ENCODE peak calls at places on chromosomes 2 and 18, in eight cellular contexts. P is fibroblast of lung; Y is HCT116; C is upper lobe of right lung; B is effector memory CD4-positive, alpha-beta T cell; A is brain microvascular endothelial cell; G is dorsolateral prefrontal cortex; I is uterus. J is an unnamed sample.

GRCh38 chr18:39571511-39571910 is 2005.9 kb upstream of the CELF4 start:
- DNase-seq in P (peak), A (peak), Y (no peak), G (no peak), I (no peak), B (no peak), C (no peak), J (no peak)

GRCh38 chr2:241087420-241088268 is 14.4 kb downstream of the MTERF4 start:
- DNase-seq in Y (no peak), I (peak), C (no peak), G (no peak), B (no peak), P (no peak), A (no peak), J (no peak)

GRCh38 chr18:57210101-57210661 is 63.3 kb downstream of the BOD1L2 start:
- DNase-seq in Y (peak), I (peak), C (no peak), P (peak), B (no peak), A (peak), G (no peak), J (no peak)

GRCh38 chr2:66587216-66587615 is 152.3 kb downstream of the MEIS1 start:
- DNase-seq in I (no peak), A (no peak), C (no peak), G (no peak), B (no peak), P (peak), Y (no peak), J (peak)

GRCh38 chr2:42446503-42447271 is 47.1 kb downstream of the KCNG3 start:
- DNase-seq in P (peak), G (no peak), Y (no peak), A (no peak), C (no peak), I (no peak), B (no peak), J (no peak)

GRCh38 chr2:127058656-127059252 is 48.2 kb downstream of the BIN1 start:
- DNase-seq in B (no peak), G (no peak), Y (no peak), I (no peak), P (no peak), C (no peak), A (no peak), J (no peak)

GRCh38 chr2:56681659-56682396 is 498.0 kb downstream of the CCDC85A start:
- DNase-seq in C (no peak), G (no peak), Y (no peak), A (no peak), I (no peak), P (peak), B (no peak), J (no peak)

GRCh38 chr2:71721669-71722068 is 268.3 kb downstream of the DYSF start:
- DNase-seq in B (no peak), G (no peak), Y (no peak), A (no peak), P (no peak), C (no peak), I (no peak), J (no peak)

GRCh38 chr2:37781028-37781427 is 109.6 kb upstream of the CDC42EP3 start:
- DNase-seq in Y (no peak), I (no peak), A (peak), B (no peak), P (peak), C (no peak), G (no peak), J (no peak)

GRCh38 chr2:63792523-63792922 is 49.2 kb upstream of the UGP2 start:
- DNase-seq in A (peak), I (no peak), C (no peak), P (peak), B (no peak), G (no peak), Y (no peak), J (no peak)

GRCh38 chr2:96962567-96963203 is 23.7 kb downstream of the FAM178B start:
- DNase-seq in P (no peak), C (no peak), B (peak), A (no peak), Y (no peak), I (no peak), G (no peak), J (no peak)

GRCh38 chr2:170142502-170142901 is 35.4 kb upstream of the MYO3B start:
- DNase-seq in C (no peak), I (no peak), P (no peak), Y (no peak), G (no peak), B (no peak), A (no peak), J (no peak)

GRCh38 chr2:187748958-187749357 is 194.7 kb upstream of the TFPI start:
- DNase-seq in P (no peak), B (no peak), G (no peak), I (no peak), Y (no peak), C (no peak), A (no peak), J (no peak)

GRCh38 chr2:176710657-176711197 is 441.5 kb downstream of the MTX2 start:
- DNase-seq in I (peak), B (no peak), P (peak), Y (no peak), C (no peak), A (no peak), G (no peak), J (no peak)

GRCh38 chr2:21043744-21044532 is at the start of gene APOB:
- DNase-seq in I (no peak), G (no peak), A (no peak), B (no peak), Y (no peak), P (no peak), C (peak), J (no peak)

GRCh38 chr18:49755489-49755888 is 57.8 kb downstream of the ACAA2 start:
- DNase-seq in G (no peak), I (no peak), C (peak), Y (no peak), B (no peak), A (no peak), P (no peak), J (no peak)

GRCh38 chr2:23901966-23902942 is 24.7 kb downstream of the ATAD2B start:
- DNase-seq in I (no peak), P (peak), A (no peak), G (no peak), Y (no peak), C (no peak), B (no peak), J (no peak)

GRCh38 chr2:230202430-230203109 is 17.2 kb downstream of the SP110 start:
- DNase-seq in B (no peak), P (no peak), I (no peak), A (no peak), Y (no peak), C (no peak), G (no peak), J (no peak)

GRCh38 chr2:33030326-33030725 is 83.6 kb downstream of the LTBP1 start:
- DNase-seq in A (no peak), Y (no peak), B (no peak), G (no peak), P (peak), C (no peak), I (no peak), J (no peak)

GRCh38 chr2:171531836-171532450 is 9.7 kb downstream of the CYBRD1 start:
- DNase-seq in Y (no peak), A (no peak), B (no peak), C (no peak), G (no peak), P (peak), I (no peak), J (no peak)

GRCh38 chr2:230866704-230867561 is 2.2 kb downstream of the ITM2C start:
- DNase-seq in Y (no peak), P (peak), C (no peak), I (no peak), A (no peak), B (peak), G (no peak), J (peak)

GRCh38 chr2:227127236-227127635 is 36.8 kb downstream of the COL4A4 start:
- DNase-seq in Y (no peak), B (no peak), C (no peak), G (no peak), I (no peak), A (no peak), P (no peak), J (no peak)

DNA sequence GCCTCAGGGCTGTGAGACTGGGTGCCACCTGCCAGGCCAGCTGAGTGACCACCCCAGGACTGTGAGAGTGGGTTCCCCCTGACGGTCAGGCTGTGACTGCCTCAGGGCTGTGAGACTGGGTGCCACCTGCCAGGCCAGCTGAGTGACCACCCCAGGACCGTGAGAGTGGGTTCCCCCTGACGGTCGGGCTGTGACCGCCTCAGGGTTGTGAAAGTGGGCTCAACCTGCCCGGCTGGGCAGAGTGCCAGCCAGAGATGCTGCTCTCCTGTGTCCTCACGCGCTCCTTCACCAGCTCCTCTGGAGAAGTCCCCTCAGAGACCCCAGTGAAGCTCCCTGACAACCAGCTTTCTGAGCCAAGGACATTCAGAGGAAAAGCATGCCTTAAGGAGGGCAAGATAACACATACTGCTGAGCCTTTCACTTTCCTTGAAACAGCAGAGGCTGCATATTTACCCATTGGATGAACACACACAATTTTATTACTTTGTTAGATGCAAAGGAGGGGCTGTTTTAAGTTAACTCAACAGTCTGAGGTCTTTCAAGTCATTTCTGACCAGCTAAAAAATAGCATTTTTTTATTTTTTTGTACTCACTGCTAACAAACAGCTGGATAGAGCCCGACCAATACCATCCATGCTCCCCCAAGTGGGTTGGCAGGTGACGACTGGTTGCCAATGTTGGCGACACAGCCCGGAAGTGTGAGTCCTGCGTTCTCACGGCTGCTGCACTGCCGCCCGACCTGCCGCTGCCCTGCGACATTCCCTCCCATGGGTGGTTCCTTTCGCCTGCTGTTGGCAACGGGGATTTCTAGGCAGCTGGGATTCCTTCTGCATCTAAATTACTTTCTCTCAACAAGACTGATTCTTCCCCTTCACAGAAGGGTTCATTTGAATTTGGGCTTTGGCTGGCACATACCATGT is 70.7 kb downstream of the NDUFA10 start:
- DNase-seq in I (peak), A (peak), Y (no peak), P (peak), C (no peak), B (no peak), G (no peak), J (peak)
- H3K27ac ChIP-seq in I (peak), A (no peak), Y (no peak), P (no peak), C (no peak), B (no peak), G (no peak), J (peak)

GRCh38 chr18:9545029-9545428 is 69.3 kb downstream of the PPP4R1 start:
- DNase-seq in A (no peak), P (no peak), G (no peak), B (no peak), C (no peak), I (no peak), Y (no peak), J (no peak)
- H3K27ac ChIP-seq in A (no peak), P (no peak), G (no peak), B (no peak), C (no peak), I (no peak), Y (no peak), J (no peak)

GRCh38 chr18:44939037-44939665 is 258.5 kb downstream of the SETBP1 start:
- DNase-seq in G (no peak), A (no peak), I (no peak), P (no peak), B (no peak), C (no peak), Y (no peak), J (no peak)
- H3K27ac ChIP-seq in G (no peak), A (no peak), I (no peak), P (no peak), B (no peak), C (no peak), Y (no peak), J (no peak)

GRCh38 chr2:54617409-54617808 is 106.1 kb upstream of the EML6 start:
- DNase-seq in I (no peak), Y (no peak), G (no peak), P (no peak), B (no peak), A (no peak), C (no peak), J (no peak)
- H3K27ac ChIP-seq in I (no peak), Y (no peak), G (no peak), P (no peak), B (no peak), A (no peak), C (no peak), J (no peak)

DNA sequence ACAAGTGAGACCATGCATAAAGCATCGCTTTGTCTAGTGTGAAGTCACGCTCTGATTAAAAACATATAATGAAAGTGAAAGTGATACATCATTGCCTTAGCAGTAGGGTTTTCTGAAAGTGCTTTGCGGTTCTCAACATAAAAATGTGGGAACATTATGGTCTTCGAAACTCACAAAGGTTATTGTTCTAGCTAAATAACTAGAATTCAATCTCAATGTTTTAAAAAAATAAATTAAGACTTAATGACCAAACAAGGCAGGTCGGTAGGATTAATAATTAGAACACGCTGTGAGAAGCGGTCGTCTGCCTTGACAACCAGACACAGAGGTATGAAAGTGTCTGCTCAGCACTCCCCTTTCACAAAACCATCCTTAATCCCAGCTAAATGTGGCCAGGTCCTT is 42.2 kb downstream of the KLHL14 start:
- DNase-seq in Y (no peak), B (no peak), A (no peak), I (no peak), C (no peak), G (no peak), P (peak), J (no peak)
- H3K27ac ChIP-seq in Y (no peak), B (no peak), A (no peak), I (peak), C (no peak), G (no peak), P (no peak), J (no peak)

GRCh38 chr2:234686088-234686890 is 189.4 kb upstream of the ARL4C start:
- DNase-seq in G (no peak), P (peak), A (no peak), Y (no peak), B (no peak), I (no peak), C (no peak), J (no peak)

GRCh38 chr2:234681206-234681605 is 184.3 kb upstream of the ARL4C start:
- DNase-seq in Y (no peak), G (no peak), P (peak), I (no peak), A (no peak), B (no peak), C (no peak), J (no peak)

GRCh38 chr2:234682492-234683228 is 185.8 kb upstream of the ARL4C start:
- DNase-seq in P (peak), Y (no peak), I (no peak), A (peak), G (no peak), C (no peak), B (no peak), J (no peak)

GRCh38 chr2:234680688-234681050 is 183.8 kb upstream of the ARL4C start:
- DNase-seq in Y (no peak), B (no peak), A (no peak), I (no peak), C (no peak), G (no peak), P (no peak), J (no peak)

GRCh38 chr2:234683950-234684349 is 187.1 kb upstream of the ARL4C start:
- DNase-seq in P (no peak), C (no peak), Y (no peak), G (no peak), I (no peak), A (no peak), B (no peak), J (no peak)
- H3K27ac ChIP-seq in P (no peak), C (no peak), Y (no peak), G (no peak), I (no peak), A (no peak), B (no peak), J (no peak)

GRCh38 chr2:180660881-180661280 is 319.5 kb upstream of the UBE2E3 start:
- DNase-seq in G (no peak), I (no peak), A (no peak), Y (no peak), C (no peak), P (no peak), B (no peak), J (no peak)
- H3K27ac ChIP-seq in G (no peak), I (no peak), A (no peak), Y (no peak), C (no peak), P (no peak), B (no peak), J (no peak)

DNA sequence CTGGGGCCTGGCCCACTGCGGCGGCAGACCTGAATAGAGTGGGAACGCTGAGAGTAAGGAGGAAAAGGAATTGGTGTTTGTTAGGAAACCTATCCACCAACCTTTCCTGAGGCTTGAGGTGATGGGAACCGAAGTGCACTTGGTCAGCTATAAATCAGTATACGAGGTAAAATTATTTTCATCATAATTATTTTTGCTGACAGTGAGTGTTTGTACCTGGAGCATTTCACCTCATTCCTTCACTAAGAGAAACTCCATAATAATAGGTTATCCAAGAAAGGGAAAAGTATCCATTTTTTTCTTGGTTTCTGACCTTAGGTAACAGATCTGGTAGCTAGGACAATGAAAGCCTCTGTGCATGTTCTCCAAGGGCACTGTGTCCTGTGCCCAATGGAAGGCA is 138.6 kb upstream of the RGPD4 start:
- DNase-seq in C (no peak), I (no peak), Y (no peak), B (no peak), A (no peak), G (no peak), P (no peak), J (no peak)
- H3K27ac ChIP-seq in C (no peak), I (no peak), Y (no peak), B (no peak), A (no peak), G (no peak), P (no peak), J (no peak)

DNA sequence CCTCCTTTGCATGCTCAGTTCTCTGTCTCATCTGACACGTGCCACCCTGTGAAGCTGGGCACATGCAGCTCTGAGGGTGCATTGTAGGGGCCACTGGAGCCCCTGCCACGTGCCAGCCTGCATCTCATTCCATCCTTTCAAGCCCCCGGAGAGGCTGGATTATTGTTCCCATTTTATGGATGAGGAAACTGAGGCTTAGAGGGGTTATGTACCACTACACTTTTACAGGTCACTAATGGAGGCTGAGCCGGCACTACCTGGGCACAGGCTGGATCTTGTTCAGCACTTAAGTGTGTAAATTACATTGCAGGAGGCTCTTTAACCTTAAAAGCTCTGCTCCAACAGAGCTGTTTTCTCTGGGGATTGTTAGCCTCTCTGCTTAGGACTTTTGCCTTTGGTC is 47.5 kb downstream of the KCNIP3 start:
- DNase-seq in Y (no peak), C (no peak), B (no peak), I (no peak), G (no peak), P (no peak), A (no peak), J (no peak)
- H3K27ac ChIP-seq in Y (no peak), C (no peak), B (no peak), I (no peak), G (peak), P (no peak), A (no peak), J (no peak)

J was measured in ovary.